ENCODE peak calls at places on chromosomes 3 and 15, in six cellular contexts. A is kidney epithelial cell, R is AG04450, S is cardiac fibroblast, K is BE2C, Y is WTC11. L is an unnamed sample.

GRCh38 chr3:124510290-124510689 is 220.0 kb upstream of the UMPS start:
- DNase-seq in A (no peak), S (peak; percentile 61), Y (no peak), R (peak; percentile 6), K (no peak), L (no peak)

GRCh38 chr15:72857331-72858065 is 73.9 kb upstream of the ADPGK start:
- DNase-seq in Y (no peak), R (no peak), S (no peak), K (no peak), A (no peak), L (no peak)

GRCh38 chr3:126179825-126180476 is 435 bp downstream of the ALDH1L1 start:
- DNase-seq in A (no peak), K (no peak), R (no peak), S (no peak), Y (peak; percentile 66), L (peak; percentile 27)

GRCh38 chr3:79258479-79258878 is 509.3 kb downstream of the ROBO1 start:
- DNase-seq in S (peak; percentile 69), A (no peak), K (no peak), R (no peak), Y (no peak), L (no peak)

GRCh38 chr15:88714782-88715372 is 76.1 kb downstream of the ISG20 start:
- DNase-seq in R (no peak), Y (no peak), S (no peak), A (no peak), K (no peak), L (no peak)

GRCh38 chr3:194711913-194712312 is 26.2 kb downstream of the FAM43A start:
- DNase-seq in K (no peak), A (peak; percentile 99), S (peak; percentile 99), R (peak; percentile 68), Y (no peak), L (no peak)

GRCh38 chr15:67859331-67859946 is 19.6 kb upstream of the RNU6-1 start:
- DNase-seq in A (no peak), S (no peak), Y (no peak), R (no peak), K (no peak), L (no peak)

GRCh38 chr3:64291345-64291744 is 66.1 kb upstream of the PRICKLE2 start:
- DNase-seq in R (peak; percentile 54), S (peak; percentile 97), K (no peak), Y (no peak), A (peak; percentile 67), L (no peak)

GRCh38 chr15:85761635-85762034 is 33.1 kb downstream of the KLHL25 start:
- DNase-seq in Y (no peak), K (no peak), S (no peak), R (peak; percentile 43), A (no peak), L (no peak)

GRCh38 chr3:138173769-138174420 is 826 bp downstream of the DBR1 start:
- DNase-seq in S (peak; percentile 13), K (no peak), A (no peak), Y (no peak), R (no peak), L (no peak)

GRCh38 chr3:95899494-95899893 is 914.9 kb upstream of the EPHA6 start:
- DNase-seq in R (peak; percentile 11), K (no peak), S (peak; percentile 34), Y (no peak), A (no peak), L (no peak)

GRCh38 chr15:68789041-68789920 is 31.4 kb downstream of the ANP32A start:
- DNase-seq in S (no peak), A (no peak), K (no peak), Y (no peak), R (no peak), L (no peak)

GRCh38 chr3:60147249-60147648 is 1097.4 kb upstream of the CFAP20DC start:
- DNase-seq in A (no peak), Y (peak; percentile 10), R (no peak), S (no peak), K (no peak), L (no peak)

GRCh38 chr3:123406598-123406997 is 42.3 kb downstream of the ADCY5 start:
- DNase-seq in S (peak; percentile 9), R (no peak), Y (no peak), A (no peak), K (peak; percentile 62), L (no peak)

GRCh38 chr3:161415506-161416231 is 44.4 kb upstream of the SPTSSB start:
- DNase-seq in Y (no peak), R (peak; percentile 61), S (peak; percentile 94), A (peak; percentile 53), K (peak; percentile 37), L (no peak)

GRCh38 chr15:81966628-81967027 is 79.2 kb downstream of the MEX3B start:
- DNase-seq in K (no peak), S (no peak), Y (no peak), A (no peak), R (no peak), L (no peak)

GRCh38 chr15:68427366-68427765 is 4.6 kb downstream of the ITGA11 start:
- DNase-seq in S (no peak), Y (no peak), R (no peak), K (no peak), A (no peak), L (no peak)

GRCh38 chr15:70974004-70974832 is 81.6 kb downstream of the LRRC49 start:
- DNase-seq in A (no peak), R (peak; percentile 36), S (peak; percentile 85), K (no peak), Y (no peak), L (no peak)

GRCh38 chr3:152385761-152386160 is 117.0 kb downstream of the MBNL1 start:
- DNase-seq in K (no peak), A (no peak), Y (no peak), R (peak; percentile 39), S (peak; percentile 83), L (no peak)

GRCh38 chr15:100114100-100114499 is 227.7 kb downstream of the ADAMTS17 start:
- DNase-seq in R (peak; percentile 47), K (no peak), A (peak; percentile 25), S (peak; percentile 90), Y (no peak), L (no peak)

GRCh38 chr3:185353823-185354614 is 8.9 kb upstream of the MAP3K13 start:
- DNase-seq in K (peak; percentile 92), Y (peak; percentile 93), S (peak; percentile 67), A (no peak), R (no peak), L (peak; percentile 77)

GRCh38 chr3:173396191-173397041 is 1.1 kb upstream of the NLGN1 start:
- DNase-seq in R (no peak), K (no peak), Y (peak; percentile 18), S (peak; percentile 11), A (no peak), L (peak; percentile 6)

GRCh38 chr3:11509175-11510000 is 134.3 kb downstream of the VGLL4 start:
- DNase-seq in R (peak; percentile 93), K (peak; percentile 60), S (peak; percentile 89), A (peak; percentile 42), Y (peak; percentile 28), L (no peak)

GRCh38 chr3:44077267-44077666 is 164.4 kb upstream of the TOPAZ1 start:
- DNase-seq in Y (no peak), R (no peak), K (no peak), S (peak; percentile 32), A (no peak), L (no peak)

GRCh38 chr15:59299919-59300617 is 72.6 kb downstream of the MYO1E start:
- DNase-seq in R (peak; percentile 87), Y (no peak), K (no peak), A (peak; percentile 97), S (peak; percentile 99), L (no peak)

DNA sequence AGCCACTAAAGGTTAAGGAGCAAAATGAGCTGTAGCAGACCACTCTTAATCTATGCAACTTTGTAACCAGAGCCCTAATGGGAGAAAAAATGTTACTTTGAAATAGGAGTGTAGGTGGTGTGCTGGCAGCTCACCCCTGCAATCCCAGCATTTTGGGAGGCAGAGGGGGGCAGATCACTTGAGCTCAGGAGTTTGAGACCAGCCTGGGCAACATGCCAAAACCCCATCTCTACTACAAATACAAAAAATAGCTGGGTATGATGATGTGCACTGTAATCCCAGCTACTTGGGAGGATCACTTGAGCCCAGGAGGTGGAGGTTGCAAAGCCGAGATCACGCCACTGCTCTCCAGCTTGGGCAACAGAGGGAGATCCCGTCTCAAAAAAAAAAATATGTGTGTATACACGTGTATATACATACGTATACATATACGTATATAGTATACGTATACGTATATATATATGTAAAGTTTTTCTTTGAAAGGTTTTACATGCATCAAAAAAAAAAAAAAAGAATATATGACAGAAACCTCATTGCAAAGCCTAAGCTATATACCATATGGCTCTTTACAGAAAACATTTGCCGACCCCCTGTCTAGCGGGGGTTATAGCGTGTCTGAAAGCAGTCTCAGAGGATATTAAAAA is 15.7 kb downstream of the CAPN7 start:
- DNase-seq in S (no peak), A (no peak), R (no peak), Y (no peak), K (no peak), L (no peak)
- TF ChIP-seq CTCF in S (no peak), A (no peak), R (no peak), Y (no peak), K (no peak), L (no peak)

GRCh38 chr3:154781595-154781994 is 298.5 kb upstream of the MME start:
- DNase-seq in R (no peak), Y (no peak), K (no peak), S (no peak), A (no peak), L (no peak)
- TF ChIP-seq CTCF in R (peak; percentile 32), Y (no peak), K (no peak), S (no peak), A (no peak), L (no peak)

GRCh38 chr3:55013145-55013544 is 85.3 kb upstream of the LRTM1 start:
- DNase-seq in A (no peak), Y (no peak), S (peak; percentile 52), K (no peak), R (no peak), L (no peak)
- TF ChIP-seq CTCF in A (no peak), Y (no peak), S (no peak), K (peak; percentile 10), R (peak; percentile 41), L (no peak)

GRCh38 chr15:62394079-62394478 is 229.0 kb upstream of the C2CD4B start:
- DNase-seq in R (no peak), A (no peak), Y (no peak), S (peak; percentile 62), K (no peak), L (no peak)

GRCh38 chr15:62390793-62391543 is 225.9 kb upstream of the C2CD4B start:
- DNase-seq in A (no peak), S (peak; percentile 60), K (peak; percentile 59), Y (peak; percentile 67), R (no peak), L (peak; percentile 43)

GRCh38 chr15:62393196-62393595 is 228.1 kb upstream of the C2CD4B start:
- DNase-seq in R (no peak), K (no peak), Y (no peak), A (no peak), S (peak; percentile 53), L (no peak)

GRCh38 chr15:62391565-62392262 is 226.6 kb upstream of the C2CD4B start:
- DNase-seq in S (peak; percentile 60), A (no peak), Y (peak; percentile 52), K (peak; percentile 62), R (no peak), L (peak; percentile 43)

DNA sequence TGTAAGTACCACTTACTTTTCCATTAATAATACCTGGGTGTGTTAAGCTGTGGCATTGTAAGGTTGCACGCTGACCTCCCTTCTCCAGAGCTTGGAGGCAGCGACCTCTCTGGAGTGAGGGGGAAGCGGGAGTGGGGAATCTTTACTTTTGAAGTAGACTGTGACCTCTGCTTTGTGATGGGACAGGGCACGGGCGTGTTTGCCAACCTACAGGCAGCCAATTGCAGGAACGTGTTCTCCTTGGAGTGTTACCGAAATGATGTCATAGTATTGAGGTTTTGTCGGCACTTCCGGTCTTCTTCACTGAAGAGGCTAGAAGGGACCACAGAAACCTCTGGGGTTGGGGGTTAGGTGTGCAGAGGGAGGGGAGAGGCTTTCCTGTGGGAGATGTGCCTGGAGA is 227.3 kb upstream of the C2CD4B start:
- DNase-seq in Y (peak; percentile 15), R (no peak), A (no peak), K (peak; percentile 32), S (peak; percentile 35), L (peak; percentile 6)
- TF ChIP-seq CTCF in Y (no peak), R (no peak), A (peak; percentile 21), K (peak; percentile 36), S (no peak), L (no peak)

L was measured in endothelial cell.